ENCODE peak calls at places on chromosomes 5 and 9, in five cellular contexts. One of them, this sample, is unnamed.

GRCh38 chr9:133417541-133418461 is at the start of gene REXO4:
- DNase-seq in effector memory CD4-positive, alpha-beta T cell: peak; percentile 53
- DNase-seq in uterus: peak; percentile 85
- DNase-seq in cardiac muscle cell: peak; percentile 92
- DNase-seq in IMR-90: peak; percentile 85
- DNase-seq in this sample: peak; percentile 96

GRCh38 chr9:119289740-119290139 is 79.5 kb downstream of the BRINP1 start:
- DNase-seq in effector memory CD4-positive, alpha-beta T cell: no peak
- DNase-seq in uterus: no peak
- DNase-seq in cardiac muscle cell: peak; percentile 75
- DNase-seq in IMR-90: no peak
- DNase-seq in this sample: no peak

GRCh38 chr5:179194941-179195381 is 134.8 kb downstream of the ZNF354C start:
- DNase-seq in effector memory CD4-positive, alpha-beta T cell: no peak
- DNase-seq in uterus: no peak
- DNase-seq in cardiac muscle cell: no peak
- DNase-seq in IMR-90: no peak
- DNase-seq in this sample: no peak

GRCh38 chr5:160001051-160001450 is 7.9 kb upstream of the TTC1 start:
- DNase-seq in effector memory CD4-positive, alpha-beta T cell: no peak
- DNase-seq in uterus: no peak
- DNase-seq in cardiac muscle cell: no peak
- DNase-seq in IMR-90: no peak
- DNase-seq in this sample: no peak

GRCh38 chr5:167294861-167295685 is 996.4 kb upstream of the WWC1 start:
- DNase-seq in effector memory CD4-positive, alpha-beta T cell: no peak
- DNase-seq in uterus: no peak
- DNase-seq in cardiac muscle cell: no peak
- DNase-seq in IMR-90: peak; percentile 91
- DNase-seq in this sample: no peak

GRCh38 chr9:22447607-22448305 is 1.1 kb downstream of the DMRTA1 start:
- DNase-seq in effector memory CD4-positive, alpha-beta T cell: no peak
- DNase-seq in uterus: no peak
- DNase-seq in cardiac muscle cell: peak; percentile 25
- DNase-seq in IMR-90: no peak
- DNase-seq in this sample: no peak

GRCh38 chr5:26932238-26932637 is 106.1 kb downstream of the CDH9 start:
- DNase-seq in effector memory CD4-positive, alpha-beta T cell: no peak
- DNase-seq in uterus: no peak
- DNase-seq in cardiac muscle cell: no peak
- DNase-seq in IMR-90: no peak
- DNase-seq in this sample: no peak

GRCh38 chr9:123169926-123170325 is 98.5 kb downstream of the STRBP start:
- DNase-seq in effector memory CD4-positive, alpha-beta T cell: no peak
- DNase-seq in uterus: no peak
- DNase-seq in cardiac muscle cell: no peak
- DNase-seq in IMR-90: no peak
- DNase-seq in this sample: no peak

GRCh38 chr5:168073991-168074800 is 217.2 kb upstream of the WWC1 start:
- DNase-seq in effector memory CD4-positive, alpha-beta T cell: no peak
- DNase-seq in uterus: no peak
- DNase-seq in cardiac muscle cell: no peak
- DNase-seq in IMR-90: no peak
- DNase-seq in this sample: no peak

GRCh38 chr5:58105836-58106235 is 354.1 kb downstream of the PLK2 start:
- DNase-seq in effector memory CD4-positive, alpha-beta T cell: no peak
- DNase-seq in uterus: no peak
- DNase-seq in cardiac muscle cell: no peak
- DNase-seq in IMR-90: no peak
- DNase-seq in this sample: no peak

GRCh38 chr5:175457466-175457865 is 13.5 kb upstream of the DRD1 start:
- DNase-seq in effector memory CD4-positive, alpha-beta T cell: no peak
- DNase-seq in uterus: no peak
- DNase-seq in cardiac muscle cell: no peak
- DNase-seq in IMR-90: no peak
- DNase-seq in this sample: no peak

GRCh38 chr5:101505891-101506570 is 602.9 kb upstream of the ST8SIA4 start:
- DNase-seq in effector memory CD4-positive, alpha-beta T cell: no peak
- DNase-seq in uterus: no peak
- DNase-seq in cardiac muscle cell: no peak
- DNase-seq in IMR-90: no peak
- DNase-seq in this sample: no peak

GRCh38 chr9:114317665-114318357 is 5.1 kb upstream of the ORM1 start:
- DNase-seq in effector memory CD4-positive, alpha-beta T cell: no peak
- DNase-seq in uterus: peak; percentile 3
- DNase-seq in cardiac muscle cell: no peak
- DNase-seq in IMR-90: peak; percentile 85
- DNase-seq in this sample: no peak

GRCh38 chr5:132087661-132088060 is 14.1 kb downstream of the CSF2 start:
- DNase-seq in effector memory CD4-positive, alpha-beta T cell: no peak
- DNase-seq in uterus: no peak
- DNase-seq in cardiac muscle cell: no peak
- DNase-seq in IMR-90: no peak
- DNase-seq in this sample: no peak

GRCh38 chr5:126368239-126368812 is 54.9 kb upstream of the GRAMD2B start:
- DNase-seq in effector memory CD4-positive, alpha-beta T cell: no peak
- DNase-seq in uterus: peak; percentile 24
- DNase-seq in cardiac muscle cell: no peak
- DNase-seq in IMR-90: peak; percentile 25
- DNase-seq in this sample: no peak

GRCh38 chr9:83620841-83621636 is 1.9 kb upstream of the IDNK start:
- DNase-seq in effector memory CD4-positive, alpha-beta T cell: no peak
- DNase-seq in uterus: no peak
- DNase-seq in cardiac muscle cell: peak; percentile 66
- DNase-seq in IMR-90: peak; percentile 52
- DNase-seq in this sample: peak; percentile 28

GRCh38 chr5:158435161-158435616 is 576.2 kb upstream of the CLINT1 start:
- DNase-seq in effector memory CD4-positive, alpha-beta T cell: no peak
- DNase-seq in uterus: no peak
- DNase-seq in cardiac muscle cell: no peak
- DNase-seq in IMR-90: no peak
- DNase-seq in this sample: peak; percentile 66

GRCh38 chr9:132943677-132944293 is 631 bp downstream of the TSC1 start:
- DNase-seq in effector memory CD4-positive, alpha-beta T cell: no peak
- DNase-seq in uterus: no peak
- DNase-seq in cardiac muscle cell: no peak
- DNase-seq in IMR-90: no peak
- DNase-seq in this sample: peak; percentile 20

GRCh38 chr5:54743997-54744788 is 226.6 kb downstream of the SNX18 start:
- DNase-seq in effector memory CD4-positive, alpha-beta T cell: peak; percentile 18
- DNase-seq in uterus: no peak
- DNase-seq in cardiac muscle cell: no peak
- DNase-seq in IMR-90: peak; percentile 99
- DNase-seq in this sample: peak; percentile 76

GRCh38 chr5:139955616-139956283 is 87.3 kb downstream of the NRG2 start:
- DNase-seq in effector memory CD4-positive, alpha-beta T cell: no peak
- DNase-seq in uterus: no peak
- DNase-seq in cardiac muscle cell: peak; percentile 64
- DNase-seq in IMR-90: no peak
- DNase-seq in this sample: no peak

GRCh38 chr5:447501-447900 is 4.5 kb downstream of the EXOC3 start:
- DNase-seq in effector memory CD4-positive, alpha-beta T cell: no peak
- DNase-seq in uterus: no peak
- DNase-seq in cardiac muscle cell: no peak
- DNase-seq in IMR-90: no peak
- DNase-seq in this sample: no peak

GRCh38 chr5:2096827-2097226 is 214.1 kb upstream of the IRX4 start:
- DNase-seq in effector memory CD4-positive, alpha-beta T cell: no peak
- DNase-seq in uterus: no peak
- DNase-seq in cardiac muscle cell: no peak
- DNase-seq in IMR-90: no peak
- DNase-seq in this sample: no peak

GRCh38 chr9:32011049-32011448 is 373.4 kb upstream of the ACO1 start:
- DNase-seq in effector memory CD4-positive, alpha-beta T cell: no peak
- DNase-seq in uterus: no peak
- DNase-seq in cardiac muscle cell: no peak
- DNase-seq in IMR-90: no peak
- DNase-seq in this sample: no peak

GRCh38 chr5:97854871-97855762 is 672.1 kb upstream of the RIOK2 start:
- DNase-seq in effector memory CD4-positive, alpha-beta T cell: no peak
- DNase-seq in uterus: no peak
- DNase-seq in cardiac muscle cell: no peak
- DNase-seq in IMR-90: peak; percentile 72
- DNase-seq in this sample: no peak

GRCh38 chr5:56783261-56783660 is 32.1 kb upstream of the MAP3K1 start:
- DNase-seq in effector memory CD4-positive, alpha-beta T cell: no peak
- DNase-seq in uterus: no peak
- DNase-seq in cardiac muscle cell: no peak
- DNase-seq in IMR-90: no peak
- DNase-seq in this sample: no peak

DNA sequence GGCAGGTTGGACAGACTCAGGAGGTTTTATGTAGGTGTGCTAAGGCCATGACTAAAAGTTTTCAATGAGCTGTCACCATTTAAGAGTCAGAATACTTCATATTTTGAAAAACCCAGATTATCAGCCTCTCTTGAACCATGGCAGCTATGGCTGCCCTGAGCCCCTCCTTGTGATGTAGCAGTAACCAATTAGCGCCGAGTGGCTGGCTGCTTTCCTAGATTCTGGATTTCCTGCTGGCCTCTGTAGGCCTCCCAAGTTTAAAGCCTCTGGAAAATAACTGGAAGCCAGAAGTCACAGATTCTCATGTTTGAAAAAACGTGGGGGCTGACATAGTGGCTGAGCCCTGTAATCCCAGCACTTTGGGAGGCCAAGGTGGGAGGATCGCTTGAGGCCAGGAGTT is 25.5 kb downstream of the DAB2IP start:
- DNase-seq in effector memory CD4-positive, alpha-beta T cell: no peak
- DNase-seq in uterus: no peak
- DNase-seq in cardiac muscle cell: no peak
- DNase-seq in IMR-90: no peak
- DNase-seq in this sample: no peak
- H3K4me1 ChIP-seq in effector memory CD4-positive, alpha-beta T cell: no peaks in the 10 kb centered on the region
- H3K4me1 ChIP-seq in uterus: no peaks in the 10 kb centered on the region
- H3K4me1 ChIP-seq in cardiac muscle cell: peaks cover 6% of the 10 kb centered on the region
- H3K4me1 ChIP-seq in IMR-90: peaks cover 9% of the 10 kb centered on the region
- H3K4me1 ChIP-seq in this sample: no peaks in the 10 kb centered on the region

GRCh38 chr9:136293476-136294077 is 10.3 kb downstream of the CCDC187 start:
- DNase-seq in effector memory CD4-positive, alpha-beta T cell: no peak
- DNase-seq in uterus: no peak
- DNase-seq in cardiac muscle cell: no peak
- DNase-seq in IMR-90: no peak
- DNase-seq in this sample: no peak

GRCh38 chr9:136292591-136293448 is 11.1 kb downstream of the CCDC187 start:
- DNase-seq in effector memory CD4-positive, alpha-beta T cell: no peak
- DNase-seq in uterus: no peak
- DNase-seq in cardiac muscle cell: no peak
- DNase-seq in IMR-90: no peak
- DNase-seq in this sample: no peak

GRCh38 chr9:136290508-136291000 is 13.3 kb downstream of the CCDC187 start:
- DNase-seq in effector memory CD4-positive, alpha-beta T cell: no peak
- DNase-seq in uterus: no peak
- DNase-seq in cardiac muscle cell: no peak
- DNase-seq in IMR-90: no peak
- DNase-seq in this sample: no peak

GRCh38 chr9:136291306-136292025 is 12.4 kb downstream of the CCDC187 start:
- DNase-seq in effector memory CD4-positive, alpha-beta T cell: no peak
- DNase-seq in uterus: no peak
- DNase-seq in cardiac muscle cell: no peak
- DNase-seq in IMR-90: no peak
- DNase-seq in this sample: no peak

DNA sequence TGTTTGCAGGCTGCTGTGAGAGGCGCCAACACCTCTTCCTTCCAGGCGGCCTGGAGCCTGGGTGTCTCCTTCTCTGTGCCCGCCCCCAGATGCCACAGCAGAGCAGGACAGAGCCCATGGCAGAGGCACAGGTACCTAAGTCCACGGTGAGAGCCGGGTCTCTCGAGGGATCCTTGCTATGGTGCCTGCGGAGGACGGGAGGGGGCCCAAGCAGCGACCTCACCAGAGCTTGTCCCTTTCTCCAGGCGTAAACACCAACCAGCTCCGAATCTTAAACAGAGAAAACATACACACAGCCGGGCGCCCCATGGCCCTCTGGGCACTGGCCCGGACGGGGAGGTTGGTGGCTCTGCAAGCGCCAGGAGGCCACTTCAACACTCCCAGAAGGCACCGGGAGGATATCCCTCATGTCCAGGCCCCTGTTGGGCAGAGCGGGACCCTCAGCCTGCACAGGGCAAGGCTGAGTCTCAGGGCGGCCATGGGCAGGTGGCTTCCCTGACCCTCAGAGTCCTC is 11.8 kb downstream of the CCDC187 start:
- DNase-seq in effector memory CD4-positive, alpha-beta T cell: no peak
- DNase-seq in uterus: no peak
- DNase-seq in cardiac muscle cell: no peak
- DNase-seq in IMR-90: no peak
- DNase-seq in this sample: no peak
- H3K27me3 ChIP-seq in effector memory CD4-positive, alpha-beta T cell: no peaks in the 10 kb centered on the region
- H3K27me3 ChIP-seq in uterus: no peaks in the 10 kb centered on the region
- H3K27me3 ChIP-seq in cardiac muscle cell: no peaks in the 10 kb centered on the region
- H3K27me3 ChIP-seq in IMR-90: peaks cover 45% of the 10 kb centered on the region
- H3K27me3 ChIP-seq in this sample: no peaks in the 10 kb centered on the region

DNA sequence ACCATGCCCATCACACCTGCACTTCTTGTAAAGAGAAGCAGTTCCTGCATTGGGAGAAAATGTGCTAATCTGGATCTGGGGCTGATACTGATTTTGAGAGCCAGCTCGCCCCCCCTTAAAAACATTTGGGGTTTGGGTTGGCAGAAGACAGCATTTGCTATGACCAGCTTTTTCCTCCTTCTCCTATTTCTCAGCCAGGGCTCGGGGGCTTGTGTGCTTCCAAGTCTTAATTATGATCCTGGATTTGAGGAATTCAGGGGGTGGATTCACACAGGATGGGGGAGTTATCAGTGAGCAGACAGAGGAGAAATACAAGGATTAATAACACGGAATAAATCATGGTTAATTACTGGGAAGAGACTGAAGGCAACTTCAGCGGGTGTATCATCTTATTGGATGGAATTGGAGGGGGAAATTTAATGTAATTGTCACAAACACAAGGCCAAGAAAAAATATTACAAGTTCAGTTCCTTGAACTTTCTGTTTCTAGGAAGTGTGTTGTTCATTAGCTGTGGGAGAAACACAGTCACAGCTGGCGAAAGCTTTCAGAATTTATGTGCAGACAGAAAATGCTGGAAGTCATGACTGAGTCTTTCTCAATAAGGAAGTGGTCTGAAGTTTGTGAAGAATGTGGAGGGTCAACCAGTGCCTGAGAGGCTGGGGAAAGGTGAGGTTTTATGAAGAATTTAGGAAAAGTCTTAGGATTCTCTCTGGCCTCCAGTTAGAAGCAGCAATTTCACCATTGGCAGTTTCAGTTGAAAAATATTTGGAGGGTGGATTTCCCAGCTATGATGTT is 15.2 kb downstream of the C9orf152 start:
- DNase-seq in effector memory CD4-positive, alpha-beta T cell: no peak
- DNase-seq in uterus: peak; percentile 63
- DNase-seq in cardiac muscle cell: no peak
- DNase-seq in IMR-90: peak; percentile 78
- DNase-seq in this sample: no peak
- H3K27ac ChIP-seq in effector memory CD4-positive, alpha-beta T cell: no peak overlapping the region
- H3K27ac ChIP-seq in uterus: peak overlapping the region; percentile 81
- H3K27ac ChIP-seq in cardiac muscle cell: no peak overlapping the region
- H3K27ac ChIP-seq in IMR-90: peak overlapping the region; percentile 74
- H3K27ac ChIP-seq in this sample: no peak overlapping the region

DNA sequence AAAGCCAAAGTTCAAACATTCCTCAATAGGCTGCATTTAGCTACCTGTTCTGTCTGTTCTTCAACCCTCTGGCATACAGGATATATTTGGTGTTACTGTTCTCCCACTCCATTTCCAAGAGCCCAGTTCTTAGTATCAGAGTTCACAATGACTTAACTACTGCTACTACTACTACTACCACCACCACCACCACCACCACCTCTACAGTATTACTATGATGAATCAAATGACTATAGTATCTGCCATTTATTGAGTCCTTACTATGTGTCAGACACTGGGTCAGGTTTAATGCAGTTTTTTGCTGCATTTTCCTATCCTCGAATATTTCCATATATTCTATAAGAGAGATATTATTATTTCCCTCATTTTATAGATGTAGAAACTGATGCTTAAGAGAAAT is 937 bp upstream of the CD180 start:
- DNase-seq in effector memory CD4-positive, alpha-beta T cell: no peak
- DNase-seq in uterus: no peak
- DNase-seq in cardiac muscle cell: no peak
- DNase-seq in IMR-90: no peak
- DNase-seq in this sample: no peak
- H3K4me1 ChIP-seq in effector memory CD4-positive, alpha-beta T cell: peaks cover 6% of the 10 kb centered on the region
- H3K4me1 ChIP-seq in uterus: no peaks in the 10 kb centered on the region
- H3K4me1 ChIP-seq in cardiac muscle cell: no peaks in the 10 kb centered on the region
- H3K4me1 ChIP-seq in IMR-90: no peaks in the 10 kb centered on the region
- H3K4me1 ChIP-seq in this sample: peaks cover 7% of the 10 kb centered on the region

This sample was measured in CD4-positive, CD25-positive, alpha-beta regulatory T cell.